ENCODE peak calls at places on chromosomes 6 and 20, in seven cellular contexts. H is cardiac muscle cell; S is tibial artery; Z is fibroblast of lung; U is CD8-positive, alpha-beta T cell; L is WERI-Rb-1; K is stomach. J is an unnamed sample. For H3K27me3, the result is how much of the 10 kb centered on the place peaks cover.

GRCh38 chr6:119078449-119079287 is at the start of gene FAM184A:
- DNase-seq in H (peak), S (peak), Z (peak), U (peak), L (peak), K (peak), J (peak)

GRCh38 chr20:57794600-57795346 is 85.0 kb upstream of the PMEPA1 start:
- DNase-seq in H (no peak), S (no peak), Z (no peak), U (no peak), L (no peak), K (no peak), J (no peak)

GRCh38 chr6:169763308-169763707 is 11.9 kb downstream of the ERMARD start:
- DNase-seq in H (no peak), S (no peak), Z (no peak), U (no peak), L (no peak), K (no peak), J (no peak)

GRCh38 chr6:3625980-3626533 is 125.5 kb downstream of the PXDC1 start:
- DNase-seq in H (no peak), S (no peak), Z (no peak), U (peak), L (no peak), K (no peak), J (no peak)

GRCh38 chr6:111874030-111874425 is 776 bp upstream of the FYN start:
- DNase-seq in H (peak), S (no peak), Z (no peak), U (peak), L (no peak), K (no peak), J (no peak)

GRCh38 chr6:165663283-165663735 is 268 bp upstream of the PDE10A start:
- DNase-seq in H (peak), S (no peak), Z (peak), U (no peak), L (no peak), K (no peak), J (no peak)

GRCh38 chr6:47852727-47853126 is 70.9 kb downstream of the OPN5 start:
- DNase-seq in H (no peak), S (no peak), Z (peak), U (no peak), L (no peak), K (no peak), J (no peak)

GRCh38 chr6:16028966-16029365 is 99.9 kb upstream of the MYLIP start:
- DNase-seq in H (no peak), S (no peak), Z (no peak), U (no peak), L (no peak), K (no peak), J (no peak)

GRCh38 chr20:35295674-35296073 is 3.4 kb upstream of the FAM83C start:
- DNase-seq in H (no peak), S (no peak), Z (no peak), U (no peak), L (no peak), K (no peak), J (no peak)

GRCh38 chr20:896626-897025 is 19.5 kb downstream of the ANGPT4 start:
- DNase-seq in H (peak), S (no peak), Z (no peak), U (no peak), L (no peak), K (no peak), J (no peak)

GRCh38 chr6:158653577-158654354 is 3.9 kb downstream of the SYTL3 start:
- DNase-seq in H (peak), S (peak), Z (peak), U (peak), L (no peak), K (peak), J (peak)

GRCh38 chr6:106731144-106731842 is 101.9 kb downstream of the QRSL1 start:
- DNase-seq in H (no peak), S (no peak), Z (no peak), U (no peak), L (no peak), K (peak), J (no peak)

GRCh38 chr6:114121913-114122662 is 151.1 kb upstream of the HDAC2 start:
- DNase-seq in H (no peak), S (no peak), Z (no peak), U (no peak), L (no peak), K (no peak), J (no peak)

GRCh38 chr20:4885877-4886276 is 115.4 kb downstream of the SLC23A2 start:
- DNase-seq in H (no peak), S (no peak), Z (no peak), U (no peak), L (no peak), K (no peak), J (no peak)

GRCh38 chr6:139060332-139060731 is 31.8 kb downstream of the ABRACL start:
- DNase-seq in H (peak), S (no peak), Z (peak), U (no peak), L (no peak), K (no peak), J (no peak)

GRCh38 chr6:6556738-6557503 is 31.6 kb upstream of the LY86 start:
- DNase-seq in H (peak), S (no peak), Z (peak), U (peak), L (peak), K (peak), J (no peak)
- TF ChIP-seq CTCF in H (peak), S (peak), Z (peak), U (peak), L (peak), K (peak), J (peak)

GRCh38 chr20:46690219-46691111 is 1.2 kb upstream of the TP53RK start:
- DNase-seq in H (no peak), S (no peak), Z (no peak), U (no peak), L (no peak), K (no peak), J (no peak)
- H3K4me3 ChIP-seq in H (no peak), S (peak), Z (no peak), U (no peak), L (peak), K (peak), J (no peak)

GRCh38 chr6:75751443-75751842 is 2.4 kb downstream of the MYO6 start:
- DNase-seq in H (no peak), S (no peak), Z (peak), U (no peak), L (no peak), K (no peak), J (no peak)

GRCh38 chr6:75747985-75748742 is 875 bp upstream of the MYO6 start:
- DNase-seq in H (no peak), S (no peak), Z (no peak), U (no peak), L (no peak), K (no peak), J (no peak)

GRCh38 chr6:75752365-75752764 is 3.3 kb downstream of the MYO6 start:
- DNase-seq in H (no peak), S (no peak), Z (no peak), U (no peak), L (no peak), K (no peak), J (no peak)

GRCh38 chr6:75748743-75749538 is at the start of gene MYO6:
- DNase-seq in H (peak), S (peak), Z (peak), U (peak), L (peak), K (peak), J (peak)

GRCh38 chr6:75750925-75751324 is 1.9 kb downstream of the MYO6 start:
- DNase-seq in H (no peak), S (no peak), Z (no peak), U (no peak), L (no peak), K (no peak), J (no peak)
- H3K27me3 ChIP-seq in H (under half), S (under half), Z (under half), U (under half), L (under half), K (under half), J (under half)

GRCh38 chr6:6220718-6221117 is 99.7 kb downstream of the F13A1 start:
- DNase-seq in H (no peak), S (no peak), Z (no peak), U (no peak), L (no peak), K (no peak), J (no peak)

GRCh38 chr6:6219716-6220115 is 100.7 kb downstream of the F13A1 start:
- DNase-seq in H (no peak), S (no peak), Z (no peak), U (no peak), L (no peak), K (no peak), J (no peak)

GRCh38 chr6:6218246-6219085 is 102.0 kb downstream of the F13A1 start:
- DNase-seq in H (no peak), S (no peak), Z (no peak), U (no peak), L (no peak), K (no peak), J (no peak)

GRCh38 chr6:6224933-6225486 is 95.5 kb downstream of the F13A1 start:
- DNase-seq in H (no peak), S (no peak), Z (no peak), U (no peak), L (no peak), K (no peak), J (no peak)

GRCh38 chr6:6221829-6222535 is 98.5 kb downstream of the F13A1 start:
- DNase-seq in H (no peak), S (no peak), Z (no peak), U (no peak), L (peak), K (no peak), J (no peak)
- TF ChIP-seq CTCF in H (no peak), S (no peak), Z (no peak), U (no peak), L (peak), K (no peak), J (peak)

J was measured in GM06990.